ENCODE peak calls at places on chromosomes 1 and 21, in eight cellular contexts. N is brain microvascular endothelial cell, A is lower lobe of right lung, O is left colon, G is NCI-H1092, M is globus pallidus, P is astrocyte of the hippocampus, C is T-helper 2 cell. K is an unnamed sample.

GRCh38 chr1:27564264-27564579 is 39.7 kb downstream of the AHDC1 start:
- DNase-seq in P (no peak), M (no peak), A (no peak), N (no peak), C (no peak), O (no peak), G (no peak), K (no peak)

GRCh38 chr21:40658237-40658636 is 188.7 kb downstream of the DSCAM start:
- DNase-seq in G (peak), N (no peak), M (no peak), P (no peak), A (no peak), O (no peak), C (no peak), K (no peak)

GRCh38 chr1:81424056-81424455 is 376.7 kb upstream of the ADGRL2 start:
- DNase-seq in M (no peak), P (no peak), A (no peak), G (no peak), O (no peak), N (no peak), C (no peak), K (no peak)

GRCh38 chr1:237976345-237976744 is 85.6 kb upstream of the ZP4 start:
- DNase-seq in N (no peak), P (no peak), O (no peak), M (no peak), C (no peak), G (no peak), A (no peak), K (no peak)

GRCh38 chr1:56025942-56026341 is 553.4 kb downstream of the PLPP3 start:
- DNase-seq in C (no peak), M (no peak), N (no peak), P (peak), A (no peak), G (no peak), O (no peak), K (no peak)

GRCh38 chr1:119779869-119780356 is 11.2 kb upstream of the HMGCS2 start:
- DNase-seq in G (no peak), P (no peak), C (no peak), M (no peak), N (no peak), A (no peak), O (peak), K (no peak)

GRCh38 chr1:924619-925323 is 1.0 kb downstream of the SAMD11 start:
- DNase-seq in N (no peak), C (no peak), G (no peak), A (no peak), P (peak), M (no peak), O (no peak), K (no peak)

GRCh38 chr1:73839922-73840321 is 358.1 kb downstream of the LRRIQ3 start:
- DNase-seq in P (no peak), N (peak), C (no peak), A (no peak), M (no peak), G (no peak), O (no peak), K (no peak)

GRCh38 chr1:39927538-39927937 is 25.8 kb upstream of the MYCL start:
- DNase-seq in P (no peak), G (no peak), M (no peak), N (no peak), C (no peak), O (no peak), A (no peak), K (no peak)

GRCh38 chr1:145922266-145922665 is 3.7 kb upstream of the PEX11B start:
- DNase-seq in P (no peak), C (no peak), M (no peak), A (no peak), N (no peak), G (no peak), O (no peak), K (no peak)

GRCh38 chr1:226738995-226739695 is at the start of gene ITPKB:
- DNase-seq in M (peak), A (peak), N (peak), G (no peak), O (peak), C (no peak), P (peak), K (peak)

GRCh38 chr1:204523605-204524215 is 7.5 kb downstream of the MDM4 start:
- DNase-seq in P (no peak), G (no peak), N (no peak), O (no peak), C (no peak), M (no peak), A (no peak), K (no peak)

GRCh38 chr21:43766734-43767497 is 9.2 kb downstream of the CSTB start:
- DNase-seq in N (no peak), O (no peak), G (no peak), C (no peak), M (no peak), A (no peak), P (no peak), K (no peak)

GRCh38 chr1:100538935-100539835 is 1.2 kb downstream of the GPR88 start:
- DNase-seq in G (peak), P (peak), M (no peak), N (no peak), O (no peak), A (peak), C (no peak), K (peak)

GRCh38 chr1:168609133-168609715 is 32.8 kb downstream of the XCL1 start:
- DNase-seq in N (peak), G (no peak), M (no peak), P (peak), C (no peak), A (no peak), O (no peak), K (no peak)

GRCh38 chr21:46393941-46394818 is 64.5 kb upstream of the DIP2A start:
- DNase-seq in C (no peak), N (no peak), A (no peak), P (peak), M (no peak), G (peak), O (no peak), K (no peak)

GRCh38 chr1:6935379-6936307 is 150.4 kb downstream of the CAMTA1 start:
- DNase-seq in P (no peak), A (no peak), C (no peak), N (no peak), O (no peak), G (peak), M (no peak), K (no peak)

GRCh38 chr1:163922743-163923186 is 601.0 kb downstream of the NUF2 start:
- DNase-seq in G (no peak), C (no peak), A (no peak), N (no peak), O (no peak), P (no peak), M (no peak), K (no peak)

GRCh38 chr1:59223213-59223612 is 73.7 kb upstream of the FGGY start:
- DNase-seq in C (no peak), N (no peak), M (no peak), A (no peak), O (no peak), G (no peak), P (peak), K (no peak)

GRCh38 chr1:155254714-155255242 is 505 bp downstream of the ENTREP3 start:
- DNase-seq in O (peak), G (peak), M (no peak), P (peak), N (no peak), A (no peak), C (no peak), K (no peak)

GRCh38 chr21:41112740-41113692 is 54.9 kb upstream of the BACE2 start:
- DNase-seq in G (no peak), A (no peak), O (no peak), N (peak), P (peak), C (no peak), M (peak), K (no peak)

GRCh38 chr1:169809370-169810095 is 14.8 kb upstream of the METTL18 start:
- DNase-seq in A (no peak), G (no peak), N (peak), O (no peak), M (peak), P (peak), C (no peak), K (peak)

GRCh38 chr1:236123563-236123962 is 18.8 kb upstream of the GPR137B start:
- DNase-seq in N (no peak), C (no peak), P (no peak), O (no peak), M (no peak), G (no peak), A (no peak), K (no peak)

GRCh38 chr1:218775476-218776170 is 398.1 kb upstream of the LYPLAL1 start:
- DNase-seq in A (no peak), N (no peak), O (no peak), G (no peak), M (no peak), C (no peak), P (peak), K (no peak)

GRCh38 chr1:160030657-160031367 is 978 bp downstream of the PIGM start:
- DNase-seq in A (no peak), G (no peak), O (no peak), M (no peak), N (no peak), P (peak), C (no peak), K (no peak)

GRCh38 chr1:29805896-29806160 is 569.5 kb downstream of the PTPRU start:
- DNase-seq in M (no peak), P (no peak), A (no peak), G (no peak), N (no peak), O (no peak), C (no peak), K (no peak)

GRCh38 chr1:79042117-79042516 is 35.6 kb upstream of the ADGRL4 start:
- DNase-seq in A (no peak), G (no peak), O (no peak), M (no peak), C (no peak), N (no peak), P (peak), K (no peak)

GRCh38 chr1:115291731-115292130 is 46.3 kb downstream of the NGF start:
- DNase-seq in A (no peak), P (peak), O (no peak), G (no peak), N (no peak), C (no peak), M (no peak), K (no peak)

GRCh38 chr1:153631047-153632022 is 2.5 kb upstream of the CHTOP start:
- DNase-seq in C (no peak), G (no peak), A (no peak), O (no peak), P (peak), N (no peak), M (no peak), K (no peak)

GRCh38 chr1:82260051-82260450 is 459.3 kb downstream of the ADGRL2 start:
- DNase-seq in A (no peak), P (peak), C (no peak), G (no peak), O (no peak), M (no peak), N (no peak), K (no peak)

GRCh38 chr1:100700586-100700985 is 19.0 kb upstream of the VCAM1 start:
- DNase-seq in M (no peak), O (no peak), A (no peak), N (no peak), G (no peak), P (no peak), C (no peak), K (no peak)

GRCh38 chr1:8121261-8122159 is 95.4 kb upstream of the ERRFI1 start:
- DNase-seq in A (no peak), O (peak), P (peak), M (no peak), G (no peak), N (peak), C (no peak), K (no peak)

K was measured in neural crest cell.